ENCODE peak calls at places on chromosomes 7 and 10, in six cellular contexts. K, Z, U, C, T and M are unnamed samples.

GRCh38 chr7:131538791-131539179 is 17.6 kb downstream of the PODXL start:
- DNase-seq in K (no peak), Z (peak; percentile 61), U (no peak), C (no peak), T (peak; percentile 82), M (peak; percentile 89)

GRCh38 chr10:103915794-103916193 is 2.2 kb downstream of the STN1 start:
- DNase-seq in K (no peak), Z (no peak), U (no peak), C (peak; percentile 23), T (no peak), M (no peak)

GRCh38 chr10:79378647-79379511 is 31.6 kb downstream of the PPIF start:
- DNase-seq in K (no peak), Z (peak; percentile 68), U (no peak), C (no peak), T (peak; percentile 42), M (no peak)

GRCh38 chr10:101777857-101778145 is 1.9 kb upstream of the FGF8 start:
- DNase-seq in K (no peak), Z (no peak), U (no peak), C (no peak), T (no peak), M (no peak)

GRCh38 chr7:149093228-149093627 is 2.7 kb upstream of the ZNF786 start:
- DNase-seq in K (no peak), Z (peak; percentile 7), U (no peak), C (no peak), T (no peak), M (no peak)

GRCh38 chr7:151232272-151233110 is at the start of gene CHPF2:
- DNase-seq in K (no peak), Z (no peak), U (peak; percentile 67), C (peak; percentile 91), T (peak; percentile 96), M (peak; percentile 96)

GRCh38 chr10:30747633-30748032 is 118.1 kb upstream of the LYZL2 start:
- DNase-seq in K (no peak), Z (no peak), U (no peak), C (no peak), T (no peak), M (no peak)

GRCh38 chr10:11610855-11611247 is 599 bp downstream of the USP6NL start:
- DNase-seq in K (no peak), Z (no peak), U (no peak), C (peak; percentile 30), T (no peak), M (no peak)

GRCh38 chr10:97320480-97321031 is 1.5 kb downstream of the FRAT1 start:
- DNase-seq in K (no peak), Z (no peak), U (no peak), C (no peak), T (peak; percentile 54), M (no peak)

GRCh38 chr7:124652237-124652636 is 113.4 kb downstream of the GPR37 start:
- DNase-seq in K (no peak), Z (no peak), U (no peak), C (no peak), T (no peak), M (no peak)

GRCh38 chr10:59177031-59177861 is 803 bp downstream of the PHYHIPL start:
- DNase-seq in K (peak; percentile 68), Z (no peak), U (no peak), C (peak; percentile 13), T (peak; percentile 8), M (no peak)

GRCh38 chr10:44799971-44800370 is 111.2 kb upstream of the TMEM72 start:
- DNase-seq in K (no peak), Z (no peak), U (no peak), C (no peak), T (no peak), M (no peak)

GRCh38 chr10:77179015-77179695 is 458.5 kb downstream of the KCNMA1 start:
- DNase-seq in K (no peak), Z (no peak), U (no peak), C (peak; percentile 75), T (peak; percentile 75), M (no peak)

GRCh38 chr10:4632757-4633156 is 193.2 kb upstream of the AKR1E2 start:
- DNase-seq in K (no peak), Z (no peak), U (no peak), C (no peak), T (peak; percentile 45), M (no peak)

GRCh38 chr10:119700321-119700954 is 25.4 kb upstream of the INPP5F start:
- DNase-seq in K (no peak), Z (no peak), U (no peak), C (no peak), T (no peak), M (no peak)

GRCh38 chr7:8938036-8938435 is 504.6 kb downstream of the NXPH1 start:
- DNase-seq in K (no peak), Z (no peak), U (no peak), C (no peak), T (no peak), M (no peak)

GRCh38 chr10:47049056-47049851 is 138.0 kb downstream of the PTPN20 start:
- DNase-seq in K (no peak), Z (peak; percentile 74), U (no peak), C (peak; percentile 9), T (no peak), M (no peak)

GRCh38 chr10:119305860-119306513 is 98.6 kb downstream of the GRK5 start:
- DNase-seq in K (peak; percentile 99), Z (no peak), U (peak; percentile 56), C (peak; percentile 80), T (peak; percentile 80), M (no peak)

GRCh38 chr7:155590215-155591023 is 44.1 kb upstream of the CNPY1 start:
- DNase-seq in K (no peak), Z (peak; percentile 65), U (no peak), C (no peak), T (no peak), M (no peak)

GRCh38 chr7:117212969-117213877 is 109.6 kb downstream of the WNT2 start:
- DNase-seq in K (no peak), Z (no peak), U (no peak), C (peak; percentile 37), T (no peak), M (no peak)

GRCh38 chr7:26368542-26368941 is 76.9 kb downstream of the SNX10 start:
- DNase-seq in K (no peak), Z (no peak), U (no peak), C (no peak), T (no peak), M (no peak)

GRCh38 chr7:80151274-80151665 is 16.6 kb downstream of the GNAI1 start:
- DNase-seq in K (no peak), Z (no peak), U (no peak), C (no peak), T (no peak), M (no peak)

GRCh38 chr7:116354171-116354545 is 143.8 kb downstream of the TES start:
- DNase-seq in K (no peak), Z (no peak), U (no peak), C (peak; percentile 60), T (no peak), M (no peak)

GRCh38 chr7:32680259-32681173 is 185.2 kb downstream of the AVL9 start:
- DNase-seq in K (peak; percentile 36), Z (no peak), U (no peak), C (no peak), T (no peak), M (no peak)

DNA sequence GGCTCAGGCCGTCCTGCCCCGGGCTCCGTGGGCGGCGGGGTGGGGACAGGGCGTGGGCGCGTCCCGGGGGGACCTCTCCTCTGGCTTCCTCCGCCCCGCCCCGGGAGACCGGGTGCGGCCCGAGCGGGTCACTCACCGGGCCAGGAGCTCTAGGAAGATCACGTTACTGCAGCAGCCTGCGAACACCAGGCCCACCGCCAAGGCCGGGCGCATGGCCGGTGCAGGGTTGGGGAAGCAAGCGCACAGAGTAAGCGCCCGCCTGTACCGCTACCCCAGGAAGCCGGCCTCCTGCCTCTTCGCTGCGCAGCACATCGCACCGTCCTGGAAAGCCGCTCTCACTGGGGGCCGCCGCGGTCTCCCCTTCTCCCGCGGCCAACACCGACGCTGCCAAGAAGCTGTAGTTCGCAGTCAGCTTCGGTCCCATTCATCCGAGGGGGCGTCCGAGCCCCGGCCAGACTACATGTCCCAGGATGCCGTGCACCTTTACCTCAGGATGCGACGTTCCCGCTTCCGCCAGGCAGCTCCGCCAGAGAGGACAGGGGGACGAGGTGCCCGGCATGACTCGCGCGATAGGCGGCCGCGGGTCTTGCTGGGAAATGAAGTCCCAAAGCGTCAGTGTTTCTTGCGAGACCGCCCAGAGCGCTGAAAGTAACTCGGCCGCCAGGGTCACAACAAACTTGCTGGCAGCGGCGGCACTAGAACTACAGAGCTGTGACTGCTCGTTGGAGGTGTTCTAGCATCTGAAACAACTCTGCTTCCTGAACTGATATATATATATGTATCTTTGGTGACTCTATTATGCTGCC is at the start of gene SLC35B4:
- DNase-seq in K (peak; percentile 72), Z (peak; percentile 99), U (peak; percentile 87), C (peak; percentile 96), T (peak; percentile 98), M (peak; percentile 84)
- TF ChIP-seq CTCF in K (peak; percentile 25), Z (peak; percentile 58), U (no peak), C (peak; percentile 41), T (peak; percentile 27), M (no peak)

GRCh38 chr7:27386581-27386980 is 144.0 kb downstream of the EVX1 start:
- DNase-seq in K (no peak), Z (no peak), U (no peak), C (no peak), T (no peak), M (no peak)
- TF ChIP-seq CTCF in K (no peak), Z (no peak), U (no peak), C (no peak), T (no peak), M (no peak)

GRCh38 chr7:1159933-1160664 is at the start of gene ZFAND2A:
- DNase-seq in K (peak; percentile 55), Z (peak; percentile 99), U (peak; percentile 98), C (peak; percentile 98), T (peak; percentile 100), M (peak; percentile 99)
- TF ChIP-seq CTCF in K (no peak), Z (no peak), U (no peak), C (peak; percentile 18), T (no peak), M (no peak)

GRCh38 chr7:78020131-78020873 is 221.7 kb downstream of the PHTF2 start:
- DNase-seq in K (peak; percentile 35), Z (no peak), U (no peak), C (peak; percentile 53), T (peak; percentile 57), M (no peak)

GRCh38 chr7:78024591-78024990 is 226.0 kb downstream of the PHTF2 start:
- DNase-seq in K (no peak), Z (no peak), U (no peak), C (no peak), T (no peak), M (no peak)

GRCh38 chr7:78022165-78022564 is 223.6 kb downstream of the PHTF2 start:
- DNase-seq in K (no peak), Z (no peak), U (no peak), C (no peak), T (no peak), M (no peak)

GRCh38 chr7:78020874-78021249 is 222.3 kb downstream of the PHTF2 start:
- DNase-seq in K (no peak), Z (no peak), U (no peak), C (no peak), T (no peak), M (no peak)

GRCh38 chr7:78023191-78023590 is 224.6 kb downstream of the PHTF2 start:
- DNase-seq in K (no peak), Z (no peak), U (no peak), C (no peak), T (no peak), M (no peak)
- TF ChIP-seq CTCF in K (no peak), Z (no peak), U (no peak), C (no peak), T (no peak), M (no peak)